ENCODE peak calls at places on chromosomes 13 and 19, in six cellular contexts. M is H1, O is SK-N-SH, N is stomach, S is transverse colon, P is Panc1. Y is an unnamed sample.
A peak's percentile ranks its signal among the peaks of the same experiment; 100 is the strongest.

GRCh38 chr19:7328647-7329046 is 20.1 kb upstream of the ARHGEF18 start:
- DNase-seq in M (no peak), S (no peak), P (no peak), O (no peak), N (no peak), Y (no peak)

GRCh38 chr13:59034198-59034597 is 1129.5 kb downstream of the DIAPH3 start:
- DNase-seq in S (no peak), N (no peak), P (no peak), M (no peak), O (no peak), Y (no peak)

GRCh38 chr13:73874460-73874859 is 259.7 kb downstream of the KLF12 start:
- DNase-seq in P (no peak), O (no peak), S (no peak), N (no peak), M (no peak), Y (no peak)

GRCh38 chr13:95784161-95784880 is 107.4 kb downstream of the DNAJC3 start:
- DNase-seq in O (no peak), P (no peak), N (no peak), S (no peak), M (no peak), Y (no peak)

GRCh38 chr19:5988520-5989387 is 10.8 kb upstream of the RANBP3 start:
- DNase-seq in S (no peak), O (no peak), M (no peak), N (no peak), P (no peak), Y (no peak)

GRCh38 chr13:36822786-36823185 is 3.8 kb downstream of the RFXAP start:
- DNase-seq in S (no peak), O (no peak), N (no peak), P (no peak), M (no peak), Y (no peak)

GRCh38 chr19:2986951-2987491 is 9.7 kb downstream of the TLE6 start:
- DNase-seq in O (peak; percentile 88), M (no peak), S (no peak), N (no peak), P (no peak), Y (no peak)

GRCh38 chr19:48813123-48813911 is 2.5 kb upstream of the BCAT2 start:
- DNase-seq in P (no peak), M (no peak), O (peak; percentile 47), S (no peak), N (no peak), Y (no peak)

GRCh38 chr19:48992571-48993174 is 436 bp downstream of the GYS1 start:
- DNase-seq in N (no peak), S (no peak), M (no peak), O (peak; percentile 51), P (no peak), Y (peak; percentile 81)

GRCh38 chr19:47226426-47227346 is 4.3 kb downstream of the BBC3 start:
- DNase-seq in O (peak; percentile 60), P (no peak), S (peak; percentile 90), M (no peak), N (peak; percentile 80), Y (peak; percentile 94)

GRCh38 chr13:113493315-113493951 is 2.9 kb upstream of the DCUN1D2 start:
- DNase-seq in O (no peak), P (peak; percentile 79), S (no peak), N (no peak), M (no peak), Y (no peak)

GRCh38 chr19:53670345-53670744 is 38.5 kb downstream of the DPRX start:
- DNase-seq in M (no peak), P (no peak), S (no peak), N (no peak), O (no peak), Y (no peak)

GRCh38 chr13:43307921-43308433 is 284.6 kb downstream of the DNAJC15 start:
- DNase-seq in M (no peak), N (peak; percentile 80), P (no peak), S (peak; percentile 75), O (peak; percentile 71), Y (peak; percentile 87)

GRCh38 chr19:41641879-41642485 is 15.1 kb upstream of the CEACAM4 start:
- DNase-seq in O (peak; percentile 78), S (peak; percentile 82), P (peak; percentile 33), N (peak; percentile 77), M (no peak), Y (no peak)

GRCh38 chr13:19093437-19093836 is 88.2 kb downstream of the TUBA3C start:
- DNase-seq in P (no peak), O (no peak), S (no peak), M (no peak), N (no peak), Y (no peak)

GRCh38 chr13:45295536-45295935 is 45.4 kb downstream of the TPT1 start:
- DNase-seq in S (no peak), P (no peak), O (no peak), N (no peak), M (no peak), Y (no peak)

GRCh38 chr13:35672611-35673010 is 196.1 kb upstream of the MAB21L1 start:
- DNase-seq in P (no peak), M (no peak), N (no peak), S (no peak), O (no peak), Y (no peak)

GRCh38 chr19:15684828-15685227 is 11.9 kb downstream of the CYP4F12 start:
- DNase-seq in P (no peak), S (no peak), N (no peak), O (no peak), M (no peak), Y (no peak)

GRCh38 chr13:95288899-95289500 is 12.3 kb downstream of the ABCC4 start:
- DNase-seq in M (no peak), O (no peak), S (no peak), N (no peak), P (no peak), Y (no peak)

GRCh38 chr13:89375839-89376238 is 1704.7 kb downstream of the SLITRK5 start:
- DNase-seq in M (no peak), P (no peak), S (no peak), N (no peak), O (no peak), Y (no peak)

GRCh38 chr13:91652389-91652788 is 254.0 kb downstream of the GPC5 start:
- DNase-seq in M (no peak), N (no peak), P (no peak), O (no peak), S (no peak), Y (no peak)

GRCh38 chr13:46628622-46629365 is 75.8 kb downstream of the LRCH1 start:
- DNase-seq in O (no peak), N (no peak), P (no peak), S (no peak), M (no peak), Y (no peak)
- H3K4me1 ChIP-seq in O (peaks cover 36% of the 10 kb centered on the region), N (peaks cover 84% of the 10 kb centered on the region), P (no peaks in the 10 kb centered on the region), S (peaks cover 2% of the 10 kb centered on the region), M (peaks cover 25% of the 10 kb centered on the region), Y (peaks cover 24% of the 10 kb centered on the region)

DNA sequence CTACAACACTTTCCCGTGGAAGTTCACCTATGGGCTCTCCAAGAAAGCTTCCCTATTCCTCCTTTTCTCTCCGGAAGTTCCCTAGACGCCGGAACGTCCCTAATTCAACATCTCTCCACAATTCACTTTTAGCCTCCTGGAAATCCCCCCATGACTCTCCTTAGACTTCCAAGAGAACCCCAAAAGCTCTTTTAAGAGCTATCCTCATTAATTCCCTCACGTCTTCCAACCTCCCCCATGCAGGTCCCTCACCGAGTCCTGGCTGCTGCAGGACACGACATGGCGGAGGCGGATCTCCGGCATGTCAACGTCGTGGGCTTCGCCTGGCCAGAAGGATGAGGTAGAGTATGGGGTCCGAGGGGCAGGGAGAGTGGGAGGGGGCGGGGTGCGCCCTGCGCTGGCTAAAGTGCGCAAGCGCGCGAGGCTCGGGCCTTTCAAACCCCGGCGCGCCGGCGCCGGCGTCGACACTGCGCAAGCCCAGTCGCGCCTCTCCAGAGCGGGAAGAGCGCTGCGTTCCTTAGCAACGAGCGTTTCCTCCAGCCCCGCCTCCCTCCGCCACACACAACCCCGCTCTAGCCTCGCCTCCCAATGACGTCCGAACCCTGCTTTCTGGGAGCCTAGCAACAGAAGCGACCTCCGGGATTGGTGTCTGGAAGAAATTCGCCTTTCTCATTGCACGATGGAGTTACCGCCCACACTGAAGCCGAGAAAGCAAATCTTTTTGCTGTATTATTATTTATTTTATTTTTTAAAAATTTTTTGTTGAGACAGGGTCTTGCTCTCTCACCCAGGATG is at the start of the genes PINLYP and XRCC1:
- DNase-seq in S (peak; percentile 98), N (peak; percentile 98), O (peak; percentile 95), M (peak; percentile 95), P (peak; percentile 81), Y (peak; percentile 98)
- TF ChIP-seq POLR2AphosphoS5 in S (peak; percentile 56), N (no peak), O (no peak), M (peak; percentile 77), P (no peak), Y (no peak)

DNA sequence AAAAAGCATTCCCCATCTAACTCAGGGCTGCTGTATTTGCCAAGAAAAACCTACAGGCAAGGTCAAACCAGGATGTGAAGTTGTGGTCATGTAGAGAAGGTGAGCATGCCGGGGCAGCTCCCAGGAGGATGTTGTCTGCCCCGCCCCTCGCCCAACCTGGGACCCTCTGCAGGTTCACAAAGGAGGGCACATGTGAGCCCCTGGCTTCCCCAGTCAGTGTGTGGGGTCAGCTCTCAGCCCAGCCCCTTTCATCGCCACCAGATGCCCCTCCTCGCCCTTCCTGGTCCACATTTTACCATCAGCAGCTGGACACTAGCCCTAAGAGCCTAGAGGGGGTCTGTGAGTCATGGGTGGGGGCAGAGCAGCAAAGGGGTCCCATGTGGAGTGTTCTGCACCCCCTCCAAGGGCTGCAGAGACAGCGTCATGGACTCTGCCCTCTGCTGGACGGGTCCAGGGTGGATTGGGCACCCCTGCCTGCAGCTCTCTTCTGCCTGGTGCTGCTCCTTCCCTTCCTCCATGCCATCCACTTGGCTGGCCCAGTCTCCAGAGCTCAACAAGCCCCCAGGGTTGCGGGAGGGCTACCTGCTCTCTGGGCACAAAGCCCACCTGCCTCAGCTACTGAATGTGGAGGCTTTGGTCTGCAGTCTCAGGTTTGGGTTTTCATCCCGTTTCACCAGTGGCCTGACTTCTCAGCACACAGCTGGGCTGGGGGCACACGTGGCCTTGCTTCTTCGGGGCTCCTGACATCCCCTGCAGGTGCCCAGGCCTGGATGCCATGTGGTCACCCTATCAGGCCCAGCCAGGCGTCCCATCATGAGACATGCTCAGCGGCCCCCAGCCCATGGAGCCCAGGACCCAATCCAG is 3.7 kb downstream of the PLEKHF1 start:
- DNase-seq in P (no peak), M (no peak), N (no peak), S (no peak), O (no peak), Y (no peak)
- TF ChIP-seq CTCF in P (peak; percentile 87), M (peak; percentile 49), N (no peak), S (no peak), O (peak; percentile 26), Y (no peak)

GRCh38 chr13:98487522-98487921 is 89.4 kb downstream of the STK24 start:
- DNase-seq in P (no peak), O (no peak), S (no peak), N (no peak), M (no peak), Y (no peak)
- H3K4me1 ChIP-seq in P (peaks cover 7% of the 10 kb centered on the region), O (peaks cover 34% of the 10 kb centered on the region), S (peaks cover 53% of the 10 kb centered on the region), N (peaks cover 99% of the 10 kb centered on the region), M (peaks cover 40% of the 10 kb centered on the region), Y (peaks cover 86% of the 10 kb centered on the region)